ENCODE peak calls at places on chromosomes 6 and 20, in five cellular contexts. S is left ventricle myocardium superior; N is stimulated activated naive CD8-positive, alpha-beta T cell treated with anti-CD3 and anti-CD28 coated beads, Interleukin-15, amount 100 ng/mL, for 72 hours; G is AG04449; X is NCI-H146. A is an unnamed sample.

GRCh38 chr6:93318127-93318526 is 101.2 kb downstream of the EPHA7 start:
- DNase-seq in S (no peak), N (no peak), G (no peak), X (peak), A (no peak)

GRCh38 chr20:62027116-62027515 is 38.6 kb downstream of the TAF4 start:
- DNase-seq in S (peak), N (no peak), G (no peak), X (no peak), A (no peak)

GRCh38 chr20:45919536-45919933 is 7.6 kb upstream of the PLTP start:
- DNase-seq in S (peak), N (no peak), G (no peak), X (peak), A (no peak)

GRCh38 chr6:22145823-22146379 is 150.9 kb downstream of the PRL start:
- DNase-seq in S (no peak), N (no peak), G (peak), X (peak), A (peak)

GRCh38 chr6:64547594-64548268 is 912.1 kb downstream of the PHF3 start:
- DNase-seq in S (no peak), N (no peak), G (no peak), X (no peak), A (no peak)

GRCh38 chr20:34980543-34981213 is 25.0 kb downstream of the MYH7B start:
- DNase-seq in S (peak), N (no peak), G (no peak), X (peak), A (no peak)

GRCh38 chr6:143680157-143680556 is 2.4 kb downstream of the PHACTR2 start:
- DNase-seq in S (no peak), N (no peak), G (no peak), X (no peak), A (no peak)

GRCh38 chr20:39745380-39745779 is 783.2 kb downstream of the DHX35 start:
- DNase-seq in S (no peak), N (no peak), G (no peak), X (no peak), A (no peak)

GRCh38 chr6:98875375-98875774 is 41.0 kb downstream of the POU3F2 start:
- DNase-seq in S (peak), N (no peak), G (no peak), X (no peak), A (no peak)

GRCh38 chr20:62587757-62588402 is 54.4 kb upstream of the SLCO4A1 start:
- DNase-seq in S (no peak), N (no peak), G (no peak), X (no peak), A (no peak)

GRCh38 chr6:12504325-12504966 is 212.1 kb upstream of the PHACTR1 start:
- DNase-seq in S (no peak), N (no peak), G (no peak), X (no peak), A (no peak)

GRCh38 chr6:151289399-151290007 is 49.7 kb downstream of the AKAP12 start:
- DNase-seq in S (no peak), N (no peak), G (no peak), X (no peak), A (no peak)

GRCh38 chr6:139588734-139589418 is 214.4 kb upstream of the CITED2 start:
- DNase-seq in S (no peak), N (no peak), G (peak), X (peak), A (no peak)

GRCh38 chr20:21516180-21516567 is 2.3 kb upstream of the NKX2-2 start:
- DNase-seq in S (no peak), N (no peak), G (no peak), X (no peak), A (no peak)

GRCh38 chr20:59322101-59322500 is 21.7 kb downstream of the EDN3 start:
- DNase-seq in S (no peak), N (no peak), G (no peak), X (no peak), A (no peak)

GRCh38 chr6:91376686-91377085 is 789.8 kb upstream of the MAP3K7 start:
- DNase-seq in S (no peak), N (no peak), G (no peak), X (peak), A (peak)

GRCh38 chr6:62283828-62284411 is 2.1 kb downstream of the KHDRBS2 start:
- DNase-seq in S (no peak), N (no peak), G (no peak), X (peak), A (peak)

GRCh38 chr6:111711476-111711875 is 105.8 kb upstream of the TRAF3IP2 start:
- DNase-seq in S (peak), N (no peak), G (no peak), X (no peak), A (peak)

GRCh38 chr6:79949235-79949634 is 1.9 kb upstream of the ELOVL4 start:
- DNase-seq in S (no peak), N (peak), G (peak), X (peak), A (peak)

GRCh38 chr6:26339612-26340011 is 25.4 kb upstream of the BTN3A2 start:
- DNase-seq in S (no peak), N (no peak), G (no peak), X (no peak), A (no peak)

GRCh38 chr6:128725271-128726233 is 157.4 kb upstream of the LAMA2 start:
- DNase-seq in S (no peak), N (no peak), G (no peak), X (peak), A (no peak)

GRCh38 chr6:118350881-118351430 is 197.1 kb upstream of the PLN start:
- DNase-seq in S (no peak), N (no peak), G (peak), X (peak), A (peak)

GRCh38 chr6:332671-333070 is 40.4 kb downstream of the DUSP22 start:
- DNase-seq in S (no peak), N (no peak), G (peak), X (no peak), A (no peak)

GRCh38 chr20:38601216-38602184 is at the start of gene ARHGAP40:
- DNase-seq in S (no peak), N (peak), G (no peak), X (peak), A (no peak)

GRCh38 chr6:95819939-95820338 is 195.8 kb upstream of the FUT9 start:
- DNase-seq in S (no peak), N (no peak), G (no peak), X (no peak), A (no peak)

GRCh38 chr6:30260036-30260504 is 46.9 kb upstream of the TRIM26 start:
- DNase-seq in S (peak), N (peak), G (no peak), X (no peak), A (no peak)

GRCh38 chr20:59604770-59605665 is 678 bp downstream of the PHACTR3 start:
- DNase-seq in S (peak), N (no peak), G (no peak), X (peak), A (no peak)

GRCh38 chr6:106005013-106005412 is 81.1 kb upstream of the PRDM1 start:
- DNase-seq in S (no peak), N (no peak), G (no peak), X (no peak), A (no peak)

GRCh38 chr20:50569864-50570836 is 60.0 kb downstream of the PTPN1 start:
- DNase-seq in S (no peak), N (peak), G (no peak), X (no peak), A (no peak)

GRCh38 chr20:63574156-63574828 is at the start of gene HELZ2:
- DNase-seq in S (peak), N (peak), G (no peak), X (peak), A (peak)

GRCh38 chr20:59016795-59017492 is 2.3 kb upstream of the TUBB1 start:
- DNase-seq in S (no peak), N (no peak), G (no peak), X (no peak), A (no peak)

GRCh38 chr6:116159782-116160524 is 34.0 kb upstream of the COL10A1 start:
- DNase-seq in S (no peak), N (no peak), G (peak), X (no peak), A (no peak)

GRCh38 chr6:14639983-14640599 is 522.5 kb downstream of the CD83 start:
- DNase-seq in S (no peak), N (no peak), G (no peak), X (no peak), A (no peak)

GRCh38 chr20:14959506-14960493 is 622.4 kb upstream of the FLRT3 start:
- DNase-seq in S (no peak), N (no peak), G (no peak), X (no peak), A (no peak)

GRCh38 chr6:158006331-158006730 is 24.7 kb downstream of the SYNJ2 start:
- DNase-seq in S (no peak), N (no peak), G (no peak), X (no peak), A (no peak)

GRCh38 chr6:89941031-89941775 is 46.9 kb downstream of the GJA10 start:
- DNase-seq in S (peak), N (no peak), G (no peak), X (peak), A (peak)

GRCh38 chr6:154156135-154156948 is 117.3 kb downstream of the OPRM1 start:
- DNase-seq in S (peak), N (peak), G (no peak), X (peak), A (peak)

GRCh38 chr6:46053034-46053933 is 37.6 kb upstream of the CLIC5 start:
- DNase-seq in S (no peak), N (no peak), G (no peak), X (no peak), A (no peak)

GRCh38 chr6:152720964-152721363 is 23.3 kb downstream of the MYCT1 start:
- DNase-seq in S (no peak), N (no peak), G (no peak), X (no peak), A (no peak)

GRCh38 chr6:9979996-9980395 is 434.9 kb downstream of the TFAP2A start:
- DNase-seq in S (no peak), N (no peak), G (no peak), X (no peak), A (no peak)